ENCODE peak calls at places on chromosomes 12 and 14, in nine cellular contexts. One of them, this sample, is unnamed.

GRCh38 chr12:80763874-80764273 is 47.2 kb downstream of the MYF5 start:
- DNase-seq in suprapubic skin: no peak
- DNase-seq in GDM1: no peak
- DNase-seq in GM13977: no peak
- DNase-seq in D341Med: peak; percentile 26
- DNase-seq in nephron progenitor cell: peak; percentile 28
- DNase-seq in stimulated activated CD8-positive, alpha-beta memory T cell treated with anti-CD3 and anti-CD28 coated beads, Interleukin-15, amount 100 ng/mL, for 1 hour: no peak
- DNase-seq in Kasumi-1: peak; percentile 54
- DNase-seq in NCI-H748 treated with DMSO at 0.1 percent for 48 hours: peak; percentile 76
- DNase-seq in this sample: peak; percentile 65

GRCh38 chr14:73143617-73144016 is 7.3 kb downstream of the PSEN1 start:
- DNase-seq in suprapubic skin: no peak
- DNase-seq in GDM1: no peak
- DNase-seq in GM13977: no peak
- DNase-seq in D341Med: no peak
- DNase-seq in nephron progenitor cell: no peak
- DNase-seq in stimulated activated CD8-positive, alpha-beta memory T cell treated with anti-CD3 and anti-CD28 coated beads, Interleukin-15, amount 100 ng/mL, for 1 hour: no peak
- DNase-seq in Kasumi-1: no peak
- DNase-seq in NCI-H748 treated with DMSO at 0.1 percent for 48 hours: no peak
- DNase-seq in this sample: no peak

GRCh38 chr12:76226397-76226796 is 121.8 kb downstream of the BBS10 start:
- DNase-seq in suprapubic skin: no peak
- DNase-seq in GDM1: no peak
- DNase-seq in GM13977: no peak
- DNase-seq in D341Med: no peak
- DNase-seq in nephron progenitor cell: no peak
- DNase-seq in stimulated activated CD8-positive, alpha-beta memory T cell treated with anti-CD3 and anti-CD28 coated beads, Interleukin-15, amount 100 ng/mL, for 1 hour: no peak
- DNase-seq in Kasumi-1: no peak
- DNase-seq in NCI-H748 treated with DMSO at 0.1 percent for 48 hours: no peak
- DNase-seq in this sample: peak; percentile 69

GRCh38 chr12:48982397-48983080 is 4.4 kb downstream of the WNT1 start:
- DNase-seq in suprapubic skin: no peak
- DNase-seq in GDM1: no peak
- DNase-seq in GM13977: no peak
- DNase-seq in D341Med: no peak
- DNase-seq in nephron progenitor cell: no peak
- DNase-seq in stimulated activated CD8-positive, alpha-beta memory T cell treated with anti-CD3 and anti-CD28 coated beads, Interleukin-15, amount 100 ng/mL, for 1 hour: no peak
- DNase-seq in Kasumi-1: no peak
- DNase-seq in NCI-H748 treated with DMSO at 0.1 percent for 48 hours: no peak
- DNase-seq in this sample: no peak

GRCh38 chr12:131620946-131621681 is 89.8 kb upstream of the SFSWAP start:
- DNase-seq in suprapubic skin: no peak
- DNase-seq in GDM1: no peak
- DNase-seq in GM13977: no peak
- DNase-seq in D341Med: no peak
- DNase-seq in nephron progenitor cell: no peak
- DNase-seq in stimulated activated CD8-positive, alpha-beta memory T cell treated with anti-CD3 and anti-CD28 coated beads, Interleukin-15, amount 100 ng/mL, for 1 hour: no peak
- DNase-seq in Kasumi-1: no peak
- DNase-seq in NCI-H748 treated with DMSO at 0.1 percent for 48 hours: no peak
- DNase-seq in this sample: no peak

GRCh38 chr12:107248187-107248586 is 154.8 kb upstream of the CRY1 start:
- DNase-seq in suprapubic skin: no peak
- DNase-seq in GDM1: no peak
- DNase-seq in GM13977: no peak
- DNase-seq in D341Med: no peak
- DNase-seq in nephron progenitor cell: no peak
- DNase-seq in stimulated activated CD8-positive, alpha-beta memory T cell treated with anti-CD3 and anti-CD28 coated beads, Interleukin-15, amount 100 ng/mL, for 1 hour: no peak
- DNase-seq in Kasumi-1: no peak
- DNase-seq in NCI-H748 treated with DMSO at 0.1 percent for 48 hours: no peak
- DNase-seq in this sample: no peak

GRCh38 chr14:104681689-104682074 is 7.7 kb upstream of the INF2 start:
- DNase-seq in suprapubic skin: no peak
- DNase-seq in GDM1: no peak
- DNase-seq in GM13977: no peak
- DNase-seq in D341Med: no peak
- DNase-seq in nephron progenitor cell: peak; percentile 77
- DNase-seq in stimulated activated CD8-positive, alpha-beta memory T cell treated with anti-CD3 and anti-CD28 coated beads, Interleukin-15, amount 100 ng/mL, for 1 hour: no peak
- DNase-seq in Kasumi-1: no peak
- DNase-seq in NCI-H748 treated with DMSO at 0.1 percent for 48 hours: no peak
- DNase-seq in this sample: peak; percentile 91

GRCh38 chr14:102215071-102215470 is 75.4 kb downstream of the WDR20 start:
- DNase-seq in suprapubic skin: no peak
- DNase-seq in GDM1: no peak
- DNase-seq in GM13977: no peak
- DNase-seq in D341Med: no peak
- DNase-seq in nephron progenitor cell: no peak
- DNase-seq in stimulated activated CD8-positive, alpha-beta memory T cell treated with anti-CD3 and anti-CD28 coated beads, Interleukin-15, amount 100 ng/mL, for 1 hour: no peak
- DNase-seq in Kasumi-1: no peak
- DNase-seq in NCI-H748 treated with DMSO at 0.1 percent for 48 hours: no peak
- DNase-seq in this sample: peak; percentile 81

GRCh38 chr12:25701290-25701689 is 148.2 kb upstream of the LMNTD1 start:
- DNase-seq in suprapubic skin: no peak
- DNase-seq in GDM1: no peak
- DNase-seq in GM13977: no peak
- DNase-seq in D341Med: no peak
- DNase-seq in nephron progenitor cell: no peak
- DNase-seq in stimulated activated CD8-positive, alpha-beta memory T cell treated with anti-CD3 and anti-CD28 coated beads, Interleukin-15, amount 100 ng/mL, for 1 hour: no peak
- DNase-seq in Kasumi-1: no peak
- DNase-seq in NCI-H748 treated with DMSO at 0.1 percent for 48 hours: no peak
- DNase-seq in this sample: peak; percentile 75

GRCh38 chr14:104864267-104865068 is 600 bp upstream of the CEP170B start:
- DNase-seq in suprapubic skin: no peak
- DNase-seq in GDM1: no peak
- DNase-seq in GM13977: no peak
- DNase-seq in D341Med: no peak
- DNase-seq in nephron progenitor cell: peak; percentile 50
- DNase-seq in stimulated activated CD8-positive, alpha-beta memory T cell treated with anti-CD3 and anti-CD28 coated beads, Interleukin-15, amount 100 ng/mL, for 1 hour: no peak
- DNase-seq in Kasumi-1: no peak
- DNase-seq in NCI-H748 treated with DMSO at 0.1 percent for 48 hours: peak; percentile 31
- DNase-seq in this sample: no peak

GRCh38 chr12:84069699-84070098 is 842.9 kb downstream of the SLC6A15 start:
- DNase-seq in suprapubic skin: no peak
- DNase-seq in GDM1: no peak
- DNase-seq in GM13977: no peak
- DNase-seq in D341Med: no peak
- DNase-seq in nephron progenitor cell: no peak
- DNase-seq in stimulated activated CD8-positive, alpha-beta memory T cell treated with anti-CD3 and anti-CD28 coated beads, Interleukin-15, amount 100 ng/mL, for 1 hour: no peak
- DNase-seq in Kasumi-1: no peak
- DNase-seq in NCI-H748 treated with DMSO at 0.1 percent for 48 hours: no peak
- DNase-seq in this sample: peak; percentile 87

GRCh38 chr14:54312166-54312801 is 84.5 kb upstream of the CDKN3 start:
- DNase-seq in suprapubic skin: no peak
- DNase-seq in GDM1: no peak
- DNase-seq in GM13977: no peak
- DNase-seq in D341Med: no peak
- DNase-seq in nephron progenitor cell: no peak
- DNase-seq in stimulated activated CD8-positive, alpha-beta memory T cell treated with anti-CD3 and anti-CD28 coated beads, Interleukin-15, amount 100 ng/mL, for 1 hour: no peak
- DNase-seq in Kasumi-1: peak; percentile 7
- DNase-seq in NCI-H748 treated with DMSO at 0.1 percent for 48 hours: no peak
- DNase-seq in this sample: peak; percentile 95

GRCh38 chr12:9669534-9669933 is at the start of gene CLEC2D:
- DNase-seq in suprapubic skin: no peak
- DNase-seq in GDM1: no peak
- DNase-seq in GM13977: peak; percentile 59
- DNase-seq in D341Med: no peak
- DNase-seq in nephron progenitor cell: no peak
- DNase-seq in stimulated activated CD8-positive, alpha-beta memory T cell treated with anti-CD3 and anti-CD28 coated beads, Interleukin-15, amount 100 ng/mL, for 1 hour: no peak
- DNase-seq in Kasumi-1: no peak
- DNase-seq in NCI-H748 treated with DMSO at 0.1 percent for 48 hours: no peak
- DNase-seq in this sample: no peak

GRCh38 chr12:106049105-106049504 is 89.6 kb downstream of the NUAK1 start:
- DNase-seq in suprapubic skin: no peak
- DNase-seq in GDM1: no peak
- DNase-seq in GM13977: no peak
- DNase-seq in D341Med: peak; percentile 77
- DNase-seq in nephron progenitor cell: no peak
- DNase-seq in stimulated activated CD8-positive, alpha-beta memory T cell treated with anti-CD3 and anti-CD28 coated beads, Interleukin-15, amount 100 ng/mL, for 1 hour: no peak
- DNase-seq in Kasumi-1: no peak
- DNase-seq in NCI-H748 treated with DMSO at 0.1 percent for 48 hours: no peak
- DNase-seq in this sample: no peak

GRCh38 chr14:90678420-90678819 is 137.8 kb downstream of the TTC7B start:
- DNase-seq in suprapubic skin: no peak
- DNase-seq in GDM1: no peak
- DNase-seq in GM13977: no peak
- DNase-seq in D341Med: no peak
- DNase-seq in nephron progenitor cell: no peak
- DNase-seq in stimulated activated CD8-positive, alpha-beta memory T cell treated with anti-CD3 and anti-CD28 coated beads, Interleukin-15, amount 100 ng/mL, for 1 hour: no peak
- DNase-seq in Kasumi-1: no peak
- DNase-seq in NCI-H748 treated with DMSO at 0.1 percent for 48 hours: no peak
- DNase-seq in this sample: peak; percentile 55

GRCh38 chr14:76950043-76951020 is 78.2 kb downstream of the IRF2BPL start:
- DNase-seq in suprapubic skin: no peak
- DNase-seq in GDM1: no peak
- DNase-seq in GM13977: no peak
- DNase-seq in D341Med: no peak
- DNase-seq in nephron progenitor cell: no peak
- DNase-seq in stimulated activated CD8-positive, alpha-beta memory T cell treated with anti-CD3 and anti-CD28 coated beads, Interleukin-15, amount 100 ng/mL, for 1 hour: no peak
- DNase-seq in Kasumi-1: no peak
- DNase-seq in NCI-H748 treated with DMSO at 0.1 percent for 48 hours: no peak
- DNase-seq in this sample: peak; percentile 56

GRCh38 chr12:86496595-86496994 is 240.4 kb upstream of the MGAT4C start:
- DNase-seq in suprapubic skin: no peak
- DNase-seq in GDM1: no peak
- DNase-seq in GM13977: no peak
- DNase-seq in D341Med: no peak
- DNase-seq in nephron progenitor cell: no peak
- DNase-seq in stimulated activated CD8-positive, alpha-beta memory T cell treated with anti-CD3 and anti-CD28 coated beads, Interleukin-15, amount 100 ng/mL, for 1 hour: no peak
- DNase-seq in Kasumi-1: no peak
- DNase-seq in NCI-H748 treated with DMSO at 0.1 percent for 48 hours: peak; percentile 91
- DNase-seq in this sample: no peak

GRCh38 chr14:68941820-68942219 is 37.3 kb downstream of the ACTN1 start:
- DNase-seq in suprapubic skin: no peak
- DNase-seq in GDM1: no peak
- DNase-seq in GM13977: no peak
- DNase-seq in D341Med: no peak
- DNase-seq in nephron progenitor cell: no peak
- DNase-seq in stimulated activated CD8-positive, alpha-beta memory T cell treated with anti-CD3 and anti-CD28 coated beads, Interleukin-15, amount 100 ng/mL, for 1 hour: no peak
- DNase-seq in Kasumi-1: peak; percentile 68
- DNase-seq in NCI-H748 treated with DMSO at 0.1 percent for 48 hours: no peak
- DNase-seq in this sample: peak; percentile 99

GRCh38 chr14:83847102-83847501 is 1682.8 kb upstream of the FLRT2 start:
- DNase-seq in suprapubic skin: no peak
- DNase-seq in GDM1: no peak
- DNase-seq in GM13977: no peak
- DNase-seq in D341Med: no peak
- DNase-seq in nephron progenitor cell: no peak
- DNase-seq in stimulated activated CD8-positive, alpha-beta memory T cell treated with anti-CD3 and anti-CD28 coated beads, Interleukin-15, amount 100 ng/mL, for 1 hour: no peak
- DNase-seq in Kasumi-1: no peak
- DNase-seq in NCI-H748 treated with DMSO at 0.1 percent for 48 hours: no peak
- DNase-seq in this sample: no peak

GRCh38 chr12:133058203-133059125 is 21.2 kb downstream of the ZNF84 start:
- DNase-seq in suprapubic skin: no peak
- DNase-seq in GDM1: no peak
- DNase-seq in GM13977: no peak
- DNase-seq in D341Med: no peak
- DNase-seq in nephron progenitor cell: no peak
- DNase-seq in stimulated activated CD8-positive, alpha-beta memory T cell treated with anti-CD3 and anti-CD28 coated beads, Interleukin-15, amount 100 ng/mL, for 1 hour: no peak
- DNase-seq in Kasumi-1: peak; percentile 21
- DNase-seq in NCI-H748 treated with DMSO at 0.1 percent for 48 hours: no peak
- DNase-seq in this sample: peak; percentile 10

GRCh38 chr12:15532364-15532977 is 210.2 kb downstream of the PTPRO start:
- DNase-seq in suprapubic skin: no peak
- DNase-seq in GDM1: peak; percentile 31
- DNase-seq in GM13977: peak; percentile 39
- DNase-seq in D341Med: peak; percentile 59
- DNase-seq in nephron progenitor cell: peak; percentile 9
- DNase-seq in stimulated activated CD8-positive, alpha-beta memory T cell treated with anti-CD3 and anti-CD28 coated beads, Interleukin-15, amount 100 ng/mL, for 1 hour: peak; percentile 9
- DNase-seq in Kasumi-1: peak; percentile 30
- DNase-seq in NCI-H748 treated with DMSO at 0.1 percent for 48 hours: no peak
- DNase-seq in this sample: peak; percentile 85

GRCh38 chr12:10033783-10034381 is 3.4 kb downstream of the CLEC9A start:
- DNase-seq in suprapubic skin: no peak
- DNase-seq in GDM1: no peak
- DNase-seq in GM13977: peak; percentile 32
- DNase-seq in D341Med: no peak
- DNase-seq in nephron progenitor cell: no peak
- DNase-seq in stimulated activated CD8-positive, alpha-beta memory T cell treated with anti-CD3 and anti-CD28 coated beads, Interleukin-15, amount 100 ng/mL, for 1 hour: no peak
- DNase-seq in Kasumi-1: peak; percentile 57
- DNase-seq in NCI-H748 treated with DMSO at 0.1 percent for 48 hours: no peak
- DNase-seq in this sample: peak; percentile 49

GRCh38 chr14:68364823-68365222 is 428.0 kb downstream of the ZFP36L1 start:
- DNase-seq in suprapubic skin: no peak
- DNase-seq in GDM1: no peak
- DNase-seq in GM13977: no peak
- DNase-seq in D341Med: no peak
- DNase-seq in nephron progenitor cell: peak; percentile 14
- DNase-seq in stimulated activated CD8-positive, alpha-beta memory T cell treated with anti-CD3 and anti-CD28 coated beads, Interleukin-15, amount 100 ng/mL, for 1 hour: no peak
- DNase-seq in Kasumi-1: no peak
- DNase-seq in NCI-H748 treated with DMSO at 0.1 percent for 48 hours: no peak
- DNase-seq in this sample: no peak

GRCh38 chr14:55881577-55882241 is 236.5 kb upstream of the PELI2 start:
- DNase-seq in suprapubic skin: no peak
- DNase-seq in GDM1: no peak
- DNase-seq in GM13977: no peak
- DNase-seq in D341Med: no peak
- DNase-seq in nephron progenitor cell: no peak
- DNase-seq in stimulated activated CD8-positive, alpha-beta memory T cell treated with anti-CD3 and anti-CD28 coated beads, Interleukin-15, amount 100 ng/mL, for 1 hour: no peak
- DNase-seq in Kasumi-1: no peak
- DNase-seq in NCI-H748 treated with DMSO at 0.1 percent for 48 hours: no peak
- DNase-seq in this sample: peak; percentile 72

GRCh38 chr12:132561784-132562156 is 48.6 kb downstream of the LRCOL1 start:
- DNase-seq in suprapubic skin: no peak
- DNase-seq in GDM1: no peak
- DNase-seq in GM13977: peak; percentile 76
- DNase-seq in D341Med: peak; percentile 84
- DNase-seq in nephron progenitor cell: peak; percentile 58
- DNase-seq in stimulated activated CD8-positive, alpha-beta memory T cell treated with anti-CD3 and anti-CD28 coated beads, Interleukin-15, amount 100 ng/mL, for 1 hour: no peak
- DNase-seq in Kasumi-1: no peak
- DNase-seq in NCI-H748 treated with DMSO at 0.1 percent for 48 hours: no peak
- DNase-seq in this sample: peak; percentile 13

GRCh38 chr12:12172106-12172511 is 94.7 kb downstream of the LRP6 start:
- DNase-seq in suprapubic skin: no peak
- DNase-seq in GDM1: peak; percentile 4
- DNase-seq in GM13977: peak; percentile 39
- DNase-seq in D341Med: no peak
- DNase-seq in nephron progenitor cell: no peak
- DNase-seq in stimulated activated CD8-positive, alpha-beta memory T cell treated with anti-CD3 and anti-CD28 coated beads, Interleukin-15, amount 100 ng/mL, for 1 hour: no peak
- DNase-seq in Kasumi-1: peak; percentile 36
- DNase-seq in NCI-H748 treated with DMSO at 0.1 percent for 48 hours: no peak
- DNase-seq in this sample: peak; percentile 88

This sample was measured in EH.